ENCODE peak calls at places on chromosome 2, in five cellular contexts. One of them, this sample, is unnamed.
A peak's percentile ranks its signal among the peaks of the same experiment; 100 is the strongest.

GRCh38 chr2:68880213-68880612 is 9.0 kb upstream of the BMP10 start:
- DNase-seq in H1: no peak
- DNase-seq in K562: no peak
- DNase-seq in WTC11: no peak
- DNase-seq in HepG2: no peak
- DNase-seq in this sample: no peak

GRCh38 chr2:38277245-38278119 is 99.6 kb downstream of the ATL2 start:
- DNase-seq in HepG2: peak; percentile 68
- DNase-seq in K562: no peak
- DNase-seq in H1: peak; percentile 62
- DNase-seq in WTC11: peak; percentile 32
- DNase-seq in this sample: no peak

GRCh38 chr2:73175663-73176204 is 26.6 kb upstream of the NOTO start:
- DNase-seq in HepG2: peak; percentile 53
- DNase-seq in H1: peak; percentile 79
- DNase-seq in K562: peak; percentile 89
- DNase-seq in WTC11: peak; percentile 74
- DNase-seq in this sample: no peak

GRCh38 chr2:127576433-127577207 is 41.1 kb downstream of the MYO7B start:
- DNase-seq in WTC11: no peak
- DNase-seq in H1: peak; percentile 45
- DNase-seq in K562: no peak
- DNase-seq in HepG2: no peak
- DNase-seq in this sample: no peak

GRCh38 chr2:16317211-16317830 is 348.3 kb downstream of the CYRIA start:
- DNase-seq in WTC11: no peak
- DNase-seq in HepG2: no peak
- DNase-seq in H1: no peak
- DNase-seq in K562: no peak
- DNase-seq in this sample: no peak

GRCh38 chr2:236449167-236449586 is 120.4 kb upstream of the ACKR3 start:
- DNase-seq in H1: no peak
- DNase-seq in WTC11: no peak
- DNase-seq in K562: no peak
- DNase-seq in HepG2: no peak
- DNase-seq in this sample: no peak

GRCh38 chr2:134818321-134818720 is 20.1 kb upstream of the ACMSD start:
- DNase-seq in H1: no peak
- DNase-seq in K562: no peak
- DNase-seq in HepG2: no peak
- DNase-seq in WTC11: no peak
- DNase-seq in this sample: no peak

GRCh38 chr2:54724560-54725342 is 1.3 kb downstream of the EML6 start:
- DNase-seq in WTC11: peak; percentile 44
- DNase-seq in H1: peak; percentile 67
- DNase-seq in K562: no peak
- DNase-seq in HepG2: no peak
- DNase-seq in this sample: no peak

GRCh38 chr2:207869784-207870778 is 100.4 kb upstream of the FZD5 start:
- DNase-seq in WTC11: no peak
- DNase-seq in H1: no peak
- DNase-seq in K562: no peak
- DNase-seq in HepG2: peak; percentile 100
- DNase-seq in this sample: peak; percentile 27

GRCh38 chr2:69969991-69970390 is 8.6 kb upstream of the ASPRV1 start:
- DNase-seq in K562: no peak
- DNase-seq in WTC11: no peak
- DNase-seq in H1: no peak
- DNase-seq in HepG2: no peak
- DNase-seq in this sample: no peak

GRCh38 chr2:178870703-178871102 is 63.5 kb upstream of the TTN start:
- DNase-seq in HepG2: no peak
- DNase-seq in K562: no peak
- DNase-seq in H1: no peak
- DNase-seq in WTC11: no peak
- DNase-seq in this sample: no peak

GRCh38 chr2:240024766-240025165 is 376 bp downstream of the NDUFA10 start:
- DNase-seq in HepG2: peak; percentile 45
- DNase-seq in K562: peak; percentile 25
- DNase-seq in H1: no peak
- DNase-seq in WTC11: no peak
- DNase-seq in this sample: peak; percentile 24

GRCh38 chr2:218325566-218326160 is 31.0 kb upstream of the CATIP start:
- DNase-seq in WTC11: no peak
- DNase-seq in H1: no peak
- DNase-seq in HepG2: no peak
- DNase-seq in K562: no peak
- DNase-seq in this sample: no peak

GRCh38 chr2:10033251-10034006 is 9.9 kb upstream of the KLF11 start:
- DNase-seq in H1: no peak
- DNase-seq in HepG2: no peak
- DNase-seq in WTC11: no peak
- DNase-seq in K562: peak; percentile 50
- DNase-seq in this sample: no peak

GRCh38 chr2:173373286-173373685 is 18.6 kb downstream of the CDCA7 start:
- DNase-seq in K562: no peak
- DNase-seq in H1: no peak
- DNase-seq in HepG2: no peak
- DNase-seq in WTC11: no peak
- DNase-seq in this sample: no peak

GRCh38 chr2:20868377-20868776 is 45.5 kb upstream of the LDAH start:
- DNase-seq in WTC11: no peak
- DNase-seq in HepG2: no peak
- DNase-seq in H1: no peak
- DNase-seq in K562: no peak
- DNase-seq in this sample: no peak

GRCh38 chr2:157866666-157867642 is 9.2 kb downstream of the ACVR1 start:
- DNase-seq in WTC11: no peak
- DNase-seq in H1: no peak
- DNase-seq in HepG2: peak; percentile 46
- DNase-seq in K562: no peak
- DNase-seq in this sample: no peak

GRCh38 chr2:127420039-127420864 is 2.0 kb downstream of the PROC start:
- DNase-seq in H1: no peak
- DNase-seq in HepG2: no peak
- DNase-seq in WTC11: no peak
- DNase-seq in K562: no peak
- DNase-seq in this sample: no peak

GRCh38 chr2:56207760-56208159 is 24.0 kb downstream of the CCDC85A start:
- DNase-seq in K562: no peak
- DNase-seq in WTC11: no peak
- DNase-seq in HepG2: no peak
- DNase-seq in H1: no peak
- DNase-seq in this sample: no peak

GRCh38 chr2:238649123-238649522 is 198.8 kb upstream of the TWIST2 start:
- DNase-seq in K562: no peak
- DNase-seq in H1: no peak
- DNase-seq in WTC11: no peak
- DNase-seq in HepG2: no peak
- DNase-seq in this sample: no peak

GRCh38 chr2:11446733-11447248 is 19.2 kb downstream of the E2F6 start:
- DNase-seq in H1: peak; percentile 85
- DNase-seq in K562: peak; percentile 62
- DNase-seq in WTC11: peak; percentile 73
- DNase-seq in HepG2: peak; percentile 75
- DNase-seq in this sample: peak; percentile 73

GRCh38 chr2:74845217-74845751 is 11.4 kb downstream of the HK2 start:
- DNase-seq in HepG2: no peak
- DNase-seq in K562: no peak
- DNase-seq in H1: peak; percentile 56
- DNase-seq in WTC11: peak; percentile 36
- DNase-seq in this sample: peak; percentile 76

GRCh38 chr2:134432438-134432883 is 178.6 kb downstream of the MGAT5 start:
- DNase-seq in HepG2: peak; percentile 94
- DNase-seq in WTC11: no peak
- DNase-seq in H1: no peak
- DNase-seq in K562: no peak
- DNase-seq in this sample: peak; percentile 70

GRCh38 chr2:241569831-241570281 is 11.3 kb downstream of the BOK start:
- DNase-seq in K562: no peak
- DNase-seq in WTC11: no peak
- DNase-seq in HepG2: no peak
- DNase-seq in H1: no peak
- DNase-seq in this sample: no peak

GRCh38 chr2:111031546-111032484 is 88.9 kb upstream of the BCL2L11 start:
- DNase-seq in WTC11: no peak
- DNase-seq in K562: no peak
- DNase-seq in HepG2: no peak
- DNase-seq in H1: peak; percentile 28
- DNase-seq in this sample: no peak

GRCh38 chr2:207777124-207777523 is 7.4 kb upstream of the FZD5 start:
- DNase-seq in K562: no peak
- DNase-seq in WTC11: no peak
- DNase-seq in H1: no peak
- DNase-seq in HepG2: no peak
- DNase-seq in this sample: no peak

GRCh38 chr2:19549821-19550220 is 191.4 kb upstream of the OSR1 start:
- DNase-seq in HepG2: no peak
- DNase-seq in WTC11: no peak
- DNase-seq in K562: no peak
- DNase-seq in H1: no peak
- DNase-seq in this sample: no peak
- TF ChIP-seq JUN in HepG2: no peak
- TF ChIP-seq JUN in WTC11: no peak
- TF ChIP-seq JUN in K562: no peak
- TF ChIP-seq JUN in H1: no peak
- TF ChIP-seq JUN in this sample: no peak

DNA sequence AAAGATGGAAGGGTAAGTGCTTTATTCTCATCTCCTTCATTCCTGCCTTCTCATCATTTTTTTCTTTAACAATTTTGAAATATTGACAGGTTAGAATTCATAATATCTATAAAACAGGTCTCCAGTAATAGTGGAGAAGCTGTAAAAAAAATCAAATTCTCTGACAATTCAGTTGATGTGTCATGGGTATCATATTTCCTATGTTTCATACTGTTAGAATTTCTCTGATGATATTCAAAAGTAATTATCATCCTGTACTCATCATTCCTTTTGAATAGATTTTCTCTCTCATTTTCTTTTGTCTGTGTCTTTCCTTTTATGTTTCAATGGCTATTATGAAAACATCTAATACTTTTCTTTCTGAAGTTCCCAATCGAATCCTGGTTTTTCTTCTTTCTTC is 97.7 kb downstream of the CPS1 start:
- DNase-seq in H1: no peak
- DNase-seq in HepG2: no peak
- DNase-seq in K562: no peak
- DNase-seq in WTC11: no peak
- DNase-seq in this sample: no peak
- TF ChIP-seq USF2 in H1: no peak
- TF ChIP-seq USF2 in HepG2: no peak
- TF ChIP-seq USF2 in K562: no peak
- TF ChIP-seq USF2 in WTC11: no peak
- TF ChIP-seq USF2 in this sample: no peak

GRCh38 chr2:217289909-217290283 is 430.0 kb upstream of the TNP1 start:
- DNase-seq in H1: no peak
- DNase-seq in WTC11: no peak
- DNase-seq in HepG2: peak; percentile 9
- DNase-seq in K562: peak; percentile 38
- DNase-seq in this sample: no peak
- TF ChIP-seq JUN in H1: no peak
- TF ChIP-seq JUN in WTC11: no peak
- TF ChIP-seq JUN in HepG2: no peak
- TF ChIP-seq JUN in K562: no peak
- TF ChIP-seq JUN in this sample: no peak

DNA sequence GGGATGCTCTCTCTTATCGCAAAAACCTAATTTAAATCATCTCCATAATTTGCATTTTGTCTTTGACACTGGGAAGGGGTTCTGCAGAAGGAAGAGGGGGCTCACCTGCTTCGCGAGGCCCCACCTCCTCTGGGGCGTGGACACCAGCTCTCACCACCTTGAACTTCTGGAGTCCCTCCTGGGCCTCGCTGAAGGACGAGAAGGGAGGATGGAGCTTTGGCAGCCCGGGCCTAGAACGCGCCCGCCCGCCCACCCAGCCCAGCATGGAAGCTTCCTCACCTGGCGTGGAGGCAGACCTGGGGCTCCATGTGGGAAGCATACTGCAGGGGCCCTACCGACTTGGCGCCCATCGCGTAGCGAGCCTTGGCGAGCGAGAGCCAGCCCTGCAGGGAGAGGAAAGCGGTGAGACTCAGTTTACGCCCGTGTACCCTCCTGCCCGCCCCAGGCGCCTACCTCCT is 1.1 kb upstream of the IMP4 start:
- DNase-seq in H1: no peak
- DNase-seq in WTC11: no peak
- DNase-seq in HepG2: no peak
- DNase-seq in K562: peak; percentile 60
- DNase-seq in this sample: no peak
- TF ChIP-seq USF2 in H1: no peak
- TF ChIP-seq USF2 in WTC11: no peak
- TF ChIP-seq USF2 in HepG2: no peak
- TF ChIP-seq USF2 in K562: no peak
- TF ChIP-seq USF2 in this sample: no peak

GRCh38 chr2:161090401-161090800 is 69.8 kb upstream of the TANK start:
- DNase-seq in H1: no peak
- DNase-seq in WTC11: no peak
- DNase-seq in K562: no peak
- DNase-seq in HepG2: no peak
- DNase-seq in this sample: no peak
- TF ChIP-seq JUN in H1: no peak
- TF ChIP-seq JUN in WTC11: no peak
- TF ChIP-seq JUN in K562: no peak
- TF ChIP-seq JUN in HepG2: no peak
- TF ChIP-seq JUN in this sample: no peak

GRCh38 chr2:42329779-42330178 is 31.2 kb downstream of the COX7A2L start:
- DNase-seq in H1: no peak
- DNase-seq in HepG2: no peak
- DNase-seq in K562: no peak
- DNase-seq in WTC11: no peak
- DNase-seq in this sample: no peak

GRCh38 chr2:42324949-42325348 is 36.1 kb downstream of the COX7A2L start:
- DNase-seq in K562: no peak
- DNase-seq in HepG2: no peak
- DNase-seq in WTC11: no peak
- DNase-seq in H1: no peak
- DNase-seq in this sample: no peak

GRCh38 chr2:42328923-42329322 is 32.1 kb downstream of the COX7A2L start:
- DNase-seq in WTC11: no peak
- DNase-seq in H1: no peak
- DNase-seq in HepG2: no peak
- DNase-seq in K562: no peak
- DNase-seq in this sample: no peak

GRCh38 chr2:42327125-42327524 is 33.9 kb downstream of the COX7A2L start:
- DNase-seq in K562: no peak
- DNase-seq in WTC11: no peak
- DNase-seq in HepG2: peak; percentile 72
- DNase-seq in H1: no peak
- DNase-seq in this sample: no peak

GRCh38 chr2:42328148-42328833 is 32.7 kb downstream of the COX7A2L start:
- DNase-seq in HepG2: no peak
- DNase-seq in WTC11: no peak
- DNase-seq in K562: peak; percentile 17
- DNase-seq in H1: no peak
- DNase-seq in this sample: peak; percentile 36
- TF ChIP-seq USF2 in HepG2: no peak
- TF ChIP-seq USF2 in WTC11: no peak
- TF ChIP-seq USF2 in K562: no peak
- TF ChIP-seq USF2 in H1: no peak
- TF ChIP-seq USF2 in this sample: no peak

GRCh38 chr2:32611366-32611765 is 16.5 kb upstream of the TTC27 start:
- DNase-seq in HepG2: peak; percentile 31
- DNase-seq in K562: peak; percentile 43
- DNase-seq in H1: no peak
- DNase-seq in WTC11: no peak
- DNase-seq in this sample: no peak
- TF ChIP-seq JUN in HepG2: no peak
- TF ChIP-seq JUN in K562: no peak
- TF ChIP-seq JUN in H1: no peak
- TF ChIP-seq JUN in WTC11: no peak
- TF ChIP-seq JUN in this sample: no peak

This sample was measured in A549.